ENCODE peak calls at places on chromosomes 6 and 20, in seven cellular contexts. H is HepG2; L is fibroblast of lung; E is CD8-positive, alpha-beta T cell; S is adrenal gland; V is breast epithelium; F is lower lobe of right lung. X is an unnamed sample.

GRCh38 chr20:50193169-50193850 is 2.7 kb downstream of the CEBPB start:
- DNase-seq in H (no peak), L (peak; percentile 60), E (no peak), S (peak; percentile 69), V (no peak), F (no peak), X (no peak)

GRCh38 chr6:27720607-27721580 is 191.3 kb downstream of the OR2B2 start:
- DNase-seq in H (peak; percentile 21), L (peak; percentile 60), E (no peak), S (no peak), V (no peak), F (no peak), X (no peak)

GRCh38 chr6:17591292-17591691 is 8.8 kb upstream of the FAM8A1 start:
- DNase-seq in H (no peak), L (no peak), E (no peak), S (no peak), V (no peak), F (no peak), X (no peak)

GRCh38 chr6:158080849-158081656 is 87.0 kb downstream of the SERAC1 start:
- DNase-seq in H (no peak), L (no peak), E (no peak), S (no peak), V (no peak), F (no peak), X (no peak)

GRCh38 chr6:166386111-166386510 is 3.4 kb upstream of the MPC1 start:
- DNase-seq in H (no peak), L (no peak), E (no peak), S (no peak), V (no peak), F (no peak), X (no peak)

GRCh38 chr6:109059591-109060021 is 35.0 kb downstream of the SESN1 start:
- DNase-seq in H (no peak), L (peak; percentile 19), E (no peak), S (no peak), V (no peak), F (no peak), X (no peak)

GRCh38 chr20:61690993-61691840 is 374.5 kb downstream of the TAF4 start:
- DNase-seq in H (no peak), L (no peak), E (no peak), S (no peak), V (no peak), F (peak; percentile 13), X (no peak)

GRCh38 chr20:36860339-36860738 is 15.6 kb upstream of the TLDC2 start:
- DNase-seq in H (no peak), L (no peak), E (no peak), S (peak; percentile 30), V (no peak), F (no peak), X (no peak)

GRCh38 chr6:88380618-88381288 is 214.6 kb upstream of the CNR1 start:
- DNase-seq in H (no peak), L (peak; percentile 48), E (no peak), S (no peak), V (no peak), F (no peak), X (no peak)

GRCh38 chr6:158233214-158233795 is 65.2 kb downstream of the GTF2H5 start:
- DNase-seq in H (peak; percentile 49), L (no peak), E (no peak), S (no peak), V (no peak), F (no peak), X (no peak)

GRCh38 chr20:18527836-18528235 is 20.1 kb downstream of the SEC23B start:
- DNase-seq in H (no peak), L (peak; percentile 60), E (no peak), S (no peak), V (no peak), F (no peak), X (no peak)

GRCh38 chr20:61951695-61952533 is 113.8 kb downstream of the TAF4 start:
- DNase-seq in H (no peak), L (peak; percentile 30), E (no peak), S (peak; percentile 16), V (no peak), F (peak; percentile 28), X (no peak)

GRCh38 chr6:26520088-26520839 is 17.9 kb upstream of the HMGN4 start:
- DNase-seq in H (peak; percentile 56), L (no peak), E (no peak), S (peak; percentile 69), V (peak; percentile 61), F (no peak), X (peak; percentile 59)

GRCh38 chr6:7916959-7917358 is 6.4 kb upstream of the TXNDC5 start:
- DNase-seq in H (no peak), L (no peak), E (no peak), S (no peak), V (no peak), F (no peak), X (no peak)
- H3K27ac ChIP-seq in H (no peak overlapping the region), L (no peak overlapping the region), E (no peak overlapping the region), S (no peak overlapping the region), V (no peak overlapping the region), F (no peak overlapping the region), X (no peak overlapping the region)

GRCh38 chr6:170279977-170280688 is 10.7 kb downstream of the DLL1 start:
- DNase-seq in H (no peak), L (no peak), E (peak; percentile 50), S (peak; percentile 89), V (peak; percentile 35), F (peak; percentile 87), X (peak; percentile 70)
- H3K4me3 ChIP-seq in H (no peak overlapping the region), L (peak overlapping the region; percentile 40), E (peak overlapping the region; percentile 25), S (no peak overlapping the region), V (no peak overlapping the region), F (peak overlapping the region; percentile 53), X (peak overlapping the region; percentile 8)

GRCh38 chr6:10991115-10991514 is 53.0 kb downstream of the ELOVL2 start:
- DNase-seq in H (no peak), L (no peak), E (no peak), S (no peak), V (no peak), F (no peak), X (no peak)
- H3K27ac ChIP-seq in H (no peak overlapping the region), L (no peak overlapping the region), E (no peak overlapping the region), S (no peak overlapping the region), V (no peak overlapping the region), F (no peak overlapping the region), X (no peak overlapping the region)

DNA sequence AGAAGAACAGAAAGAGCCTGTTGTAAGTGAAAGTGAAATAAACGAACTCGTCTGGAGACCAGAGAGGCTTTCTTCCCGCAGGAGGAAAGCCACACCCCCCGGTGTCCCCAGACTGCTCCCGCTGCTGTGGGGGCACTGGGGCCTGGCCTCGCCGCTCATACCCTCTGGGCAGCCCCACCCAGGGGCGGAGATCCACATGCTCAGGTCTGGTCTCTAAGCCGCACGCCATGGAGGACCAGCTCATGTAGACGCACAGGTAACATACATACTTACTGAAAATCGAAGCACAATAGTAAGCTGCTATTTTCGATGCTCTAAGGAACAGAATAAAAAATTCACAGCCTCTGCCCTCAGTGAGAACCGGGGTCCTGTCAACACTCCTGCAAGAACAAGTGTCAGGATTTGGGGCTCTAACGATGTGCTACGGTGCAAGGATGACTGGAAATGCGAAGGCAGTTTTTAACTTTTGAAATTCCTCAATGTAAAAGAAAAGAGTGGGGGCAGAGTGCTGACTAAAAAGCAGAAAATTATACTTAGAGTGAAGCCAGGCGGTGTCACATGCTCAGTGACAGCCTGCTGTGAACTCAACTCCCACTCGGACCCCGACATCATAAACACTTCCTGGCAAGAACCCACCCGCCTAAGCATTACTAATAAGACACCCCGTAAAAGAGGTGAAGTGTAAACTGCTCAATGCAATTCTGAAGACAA is 110.5 kb downstream of the IRF4 start:
- DNase-seq in H (no peak), L (no peak), E (peak; percentile 41), S (no peak), V (no peak), F (no peak), X (no peak)
- H3K4me3 ChIP-seq in H (no peak overlapping the region), L (peak overlapping the region; percentile 41), E (peak overlapping the region; percentile 41), S (no peak overlapping the region), V (no peak overlapping the region), F (peak overlapping the region; percentile 28), X (no peak overlapping the region)

GRCh38 chr6:339480-339879 is 47.2 kb downstream of the DUSP22 start:
- DNase-seq in H (no peak), L (no peak), E (no peak), S (no peak), V (no peak), F (no peak), X (no peak)

GRCh38 chr6:341914-342831 is 49.4 kb upstream of the IRF4 start:
- DNase-seq in H (no peak), L (no peak), E (no peak), S (no peak), V (no peak), F (no peak), X (no peak)

GRCh38 chr6:340991-341827 is 48.9 kb downstream of the DUSP22 start:
- DNase-seq in H (no peak), L (peak; percentile 41), E (no peak), S (peak; percentile 81), V (no peak), F (no peak), X (no peak)

GRCh38 chr6:338815-339262 is 46.6 kb downstream of the DUSP22 start:
- DNase-seq in H (no peak), L (no peak), E (no peak), S (no peak), V (no peak), F (no peak), X (no peak)

GRCh38 chr6:340181-340955 is 48.1 kb downstream of the DUSP22 start:
- DNase-seq in H (no peak), L (no peak), E (no peak), S (no peak), V (no peak), F (no peak), X (no peak)
- H3K27ac ChIP-seq in H (no peak overlapping the region), L (no peak overlapping the region), E (no peak overlapping the region), S (no peak overlapping the region), V (no peak overlapping the region), F (no peak overlapping the region), X (no peak overlapping the region)

X was measured in heart right ventricle.